ENCODE peak calls at places on chromosomes 16 and 17, in nine cellular contexts. G is body of pancreas; D is HCT116; M is effector memory CD4-positive, alpha-beta T cell; B is CD4-positive, alpha-beta T cell; H is stomach; U is heart left ventricle; L is astrocyte; J is IMR-90. W is an unnamed sample.

GRCh38 chr17:8152112-8152775 is at the start of gene PER1:
- DNase-seq in D (peak; percentile 86), U (peak; percentile 99), J (peak; percentile 93), H (peak; percentile 97), M (peak; percentile 86), G (peak; percentile 97), B (peak; percentile 78), L (peak; percentile 86), W (peak; percentile 97)

GRCh38 chr17:27754549-27754948 is 45.8 kb downstream of the NOS2 start:
- DNase-seq in G (no peak), M (no peak), D (no peak), H (no peak), U (peak; percentile 4), J (no peak), B (no peak), L (no peak), W (no peak)

GRCh38 chr17:82299452-82299851 is 18.0 kb downstream of the CD7 start:
- DNase-seq in M (no peak), D (no peak), B (no peak), H (no peak), J (no peak), L (no peak), G (no peak), U (no peak), W (no peak)

GRCh38 chr16:75550211-75550662 is 5.8 kb downstream of the TMEM231 start:
- DNase-seq in M (no peak), L (peak; percentile 47), D (no peak), H (peak; percentile 31), J (peak; percentile 43), B (no peak), U (peak; percentile 71), G (no peak), W (peak; percentile 30)

GRCh38 chr17:2058521-2059124 is 3.7 kb downstream of the HIC1 start:
- DNase-seq in B (peak; percentile 51), U (peak; percentile 84), L (no peak), J (peak; percentile 76), G (peak; percentile 81), H (peak; percentile 88), D (no peak), M (peak; percentile 37), W (no peak)

GRCh38 chr17:45009676-45010467 is 41.6 kb downstream of the DCAKD start:
- DNase-seq in U (no peak), H (no peak), D (no peak), L (peak; percentile 58), B (no peak), J (no peak), G (no peak), M (no peak), W (no peak)

GRCh38 chr17:32350662-32351418 is 883 bp downstream of the ZNF207 start:
- DNase-seq in G (peak; percentile 40), B (no peak), J (peak; percentile 62), L (peak; percentile 50), M (peak; percentile 34), D (no peak), H (peak; percentile 47), U (no peak), W (no peak)

GRCh38 chr16:82657239-82657638 is 30.5 kb downstream of the CDH13 start:
- DNase-seq in B (no peak), H (no peak), M (no peak), U (no peak), D (no peak), L (peak; percentile 39), J (peak; percentile 79), G (no peak), W (no peak)

GRCh38 chr17:43531955-43532354 is 14.2 kb downstream of the ETV4 start:
- DNase-seq in D (no peak), B (no peak), U (no peak), L (no peak), G (no peak), J (no peak), M (no peak), H (no peak), W (no peak)

GRCh38 chr17:31566992-31567373 is 175.5 kb downstream of the RAB11FIP4 start:
- DNase-seq in D (no peak), M (no peak), U (no peak), L (no peak), H (no peak), J (no peak), B (no peak), G (no peak), W (no peak)

GRCh38 chr16:29794231-29794710 is 3.7 kb downstream of the KIF22 start:
- DNase-seq in D (no peak), B (no peak), H (no peak), U (no peak), L (no peak), M (no peak), G (no peak), J (no peak), W (no peak)

GRCh38 chr17:81852237-81852636 is 8.1 kb downstream of the P4HB start:
- DNase-seq in D (no peak), H (no peak), L (no peak), U (no peak), B (no peak), J (no peak), G (no peak), M (no peak), W (no peak)

GRCh38 chr17:29566473-29567361 is at the start of gene ABHD15:
- DNase-seq in M (peak; percentile 40), H (peak; percentile 79), D (peak; percentile 19), B (peak; percentile 47), L (peak; percentile 54), U (peak; percentile 67), G (peak; percentile 73), J (peak; percentile 59), W (no peak)
- H3K27ac ChIP-seq in M (peak within 1 kb of the TSS; percentile 72), H (peak within 1 kb of the TSS; percentile 93), D (peak within 1 kb of the TSS; percentile 82), B (peak within 1 kb of the TSS; percentile 56), L (no peak within 1 kb of the TSS), U (peak within 1 kb of the TSS; percentile 91), G (peak within 1 kb of the TSS; percentile 91), J (peak within 1 kb of the TSS; percentile 78), W (peak within 1 kb of the TSS; percentile 71)

GRCh38 chr17:61863801-61864126 is 436 bp upstream of the BRIP1 start:
- DNase-seq in U (no peak), L (no peak), D (no peak), G (no peak), H (no peak), B (no peak), M (no peak), J (no peak), W (no peak)
- H3K27ac ChIP-seq in U (peak overlapping the region; percentile 79), L (peak overlapping the region; percentile 91), D (peak overlapping the region; percentile 7), G (peak overlapping the region; percentile 76), H (peak overlapping the region; percentile 88), B (peak overlapping the region; percentile 39), M (peak overlapping the region; percentile 74), J (peak overlapping the region; percentile 2), W (no peak overlapping the region)

DNA sequence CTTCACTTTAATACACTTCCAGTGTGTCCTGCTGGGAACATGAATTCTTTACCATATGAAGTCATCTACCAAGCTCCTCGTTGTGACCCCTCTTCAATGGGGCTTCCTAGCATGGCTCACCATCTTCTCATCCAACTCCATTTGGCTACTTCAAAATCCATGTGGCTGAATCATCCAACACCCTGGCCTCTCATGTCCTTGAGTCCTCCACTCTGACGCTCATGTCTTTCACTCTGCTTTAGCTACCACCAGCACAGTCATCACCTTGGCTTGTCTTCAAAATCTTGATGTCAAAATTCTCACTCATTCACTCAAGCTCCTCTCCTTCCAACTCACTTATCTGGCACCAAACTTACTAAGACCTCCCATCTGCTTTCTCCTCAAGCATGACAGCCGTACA is 35.8 kb downstream of the AMFR start:
- DNase-seq in J (peak; percentile 100), H (no peak), U (no peak), G (no peak), B (no peak), D (no peak), M (no peak), L (peak; percentile 98), W (no peak)
- H3K27ac ChIP-seq in J (peak overlapping the region; percentile 55), H (no peak overlapping the region), U (no peak overlapping the region), G (no peak overlapping the region), B (no peak overlapping the region), D (no peak overlapping the region), M (no peak overlapping the region), L (peak overlapping the region; percentile 87), W (no peak overlapping the region)

GRCh38 chr17:17446666-17447155 is 30.1 kb upstream of the MED9 start:
- DNase-seq in M (no peak), G (no peak), J (no peak), U (no peak), L (no peak), D (no peak), H (no peak), B (no peak), W (no peak)
- H3K27ac ChIP-seq in M (no peak overlapping the region), G (peak overlapping the region; percentile 52), J (no peak overlapping the region), U (no peak overlapping the region), L (no peak overlapping the region), D (peak overlapping the region; percentile 27), H (peak overlapping the region; percentile 83), B (no peak overlapping the region), W (no peak overlapping the region)

W was measured in substantia nigra.